ENCODE peak calls at places on chromosomes 6 and 20, in five cellular contexts. W is pancreas, J is dorsolateral prefrontal cortex, Z is sigmoid colon, D is caudate nucleus. A is an unnamed sample.

GRCh38 chr6:42315991-42316378 is 98.3 kb upstream of the MRPS10 start:
- DNase-seq in W (no peak), J (no peak), Z (no peak), D (no peak), A (no peak)

GRCh38 chr6:121319112-121319553 is 15.1 kb downstream of the TBC1D32 start:
- DNase-seq in W (no peak), J (no peak), Z (no peak), D (no peak), A (no peak)

GRCh38 chr6:14784596-14785360 is 461.1 kb upstream of the JARID2 start:
- DNase-seq in W (no peak), J (no peak), Z (no peak), D (no peak), A (no peak)

GRCh38 chr6:46221221-46221793 is 50.5 kb upstream of the ENPP5 start:
- DNase-seq in W (no peak), J (no peak), Z (no peak), D (no peak), A (no peak)

GRCh38 chr6:63504777-63505384 is 67.4 kb upstream of the LOC128125822 start:
- DNase-seq in W (no peak), J (no peak), Z (no peak), D (no peak), A (no peak)

GRCh38 chr20:57435498-57436222 is 44.5 kb downstream of the RBM38 start:
- DNase-seq in W (peak), J (peak), Z (peak), D (peak), A (peak)

GRCh38 chr6:44416103-44416502 is 28.6 kb downstream of the CDC5L start:
- DNase-seq in W (peak), J (no peak), Z (no peak), D (no peak), A (no peak)

GRCh38 chr6:152094992-152095592 is 287.6 kb downstream of the ESR1 start:
- DNase-seq in W (peak), J (no peak), Z (peak), D (no peak), A (no peak)

GRCh38 chr6:149963212-149963461 is 606 bp upstream of the ULBP1 start:
- DNase-seq in W (peak), J (no peak), Z (no peak), D (no peak), A (no peak)

GRCh38 chr6:99177736-99178135 is 171.7 kb downstream of the FAXC start:
- DNase-seq in W (no peak), J (no peak), Z (no peak), D (no peak), A (no peak)

GRCh38 chr20:4443016-4443415 is 278.7 kb upstream of the PRND start:
- DNase-seq in W (no peak), J (no peak), Z (no peak), D (no peak), A (no peak)

GRCh38 chr20:23257848-23258746 is 92.5 kb upstream of the NXT1 start:
- DNase-seq in W (peak), J (no peak), Z (no peak), D (no peak), A (no peak)

GRCh38 chr20:4552075-4552474 is 169.6 kb upstream of the PRND start:
- DNase-seq in W (no peak), J (no peak), Z (no peak), D (no peak), A (no peak)

GRCh38 chr6:162973975-162974374 is 246.2 kb downstream of the PACRG start:
- DNase-seq in W (no peak), J (no peak), Z (no peak), D (no peak), A (no peak)

GRCh38 chr6:25714765-25715164 is 39.8 kb upstream of the SLC17A4 start:
- DNase-seq in W (no peak), J (no peak), Z (no peak), D (no peak), A (no peak)

GRCh38 chr6:108684809-108685329 is 124.2 kb downstream of the FOXO3 start:
- DNase-seq in W (no peak), J (no peak), Z (no peak), D (no peak), A (no peak)

GRCh38 chr6:122200441-122200840 is 199.0 kb upstream of the HSF2 start:
- DNase-seq in W (no peak), J (no peak), Z (no peak), D (no peak), A (no peak)

GRCh38 chr20:52785678-52786077 is 186.5 kb upstream of the TSHZ2 start:
- DNase-seq in W (no peak), J (no peak), Z (no peak), D (no peak), A (no peak)

GRCh38 chr6:16591681-16592549 is 169.3 kb downstream of the ATXN1 start:
- DNase-seq in W (no peak), J (no peak), Z (no peak), D (no peak), A (no peak)

GRCh38 chr6:9494864-9495263 is 920.0 kb downstream of the TFAP2A start:
- DNase-seq in W (no peak), J (no peak), Z (no peak), D (no peak), A (no peak)

GRCh38 chr20:61934716-61935530 is 130.8 kb downstream of the TAF4 start:
- DNase-seq in W (no peak), J (peak), Z (peak), D (no peak), A (no peak)

GRCh38 chr6:127475823-127476176 is 16.6 kb upstream of the KIAA0408 start:
- DNase-seq in W (no peak), J (no peak), Z (no peak), D (no peak), A (no peak)

GRCh38 chr6:90355965-90356364 is 59.3 kb upstream of the BACH2 start:
- DNase-seq in W (no peak), J (no peak), Z (no peak), D (no peak), A (no peak)

GRCh38 chr6:15981956-15982355 is 146.9 kb upstream of the MYLIP start:
- DNase-seq in W (no peak), J (no peak), Z (no peak), D (no peak), A (no peak)

GRCh38 chr20:33034901-33035492 is 3.5 kb downstream of the BPIFB6 start:
- DNase-seq in W (no peak), J (no peak), Z (no peak), D (no peak), A (no peak)

GRCh38 chr6:134520181-134521115 is 202.5 kb upstream of the SGK1 start:
- DNase-seq in W (no peak), J (no peak), Z (no peak), D (no peak), A (no peak)

GRCh38 chr20:2751868-2752630 is 48.4 kb downstream of the CPXM1 start:
- DNase-seq in W (peak), J (no peak), Z (peak), D (no peak), A (no peak)
- H3K27ac ChIP-seq in W (peak), J (no peak), Z (peak), D (no peak), A (no peak)

GRCh38 chr6:48177786-48178185 is 66.8 kb upstream of the PTCHD4 start:
- DNase-seq in W (no peak), J (no peak), Z (no peak), D (no peak), A (no peak)
- H3K27ac ChIP-seq in W (no peak), J (no peak), Z (no peak), D (no peak), A (no peak)

GRCh38 chr6:168619560-168620314 is 178.8 kb downstream of the SMOC2 start:
- DNase-seq in W (no peak), J (no peak), Z (peak), D (no peak), A (no peak)
- H3K27ac ChIP-seq in W (no peak), J (no peak), Z (no peak), D (no peak), A (no peak)

GRCh38 chr20:39851459-39851858 is 837.6 kb downstream of the MAFB start:
- DNase-seq in W (no peak), J (no peak), Z (no peak), D (no peak), A (no peak)

GRCh38 chr20:39850236-39850635 is 838.8 kb downstream of the MAFB start:
- DNase-seq in W (no peak), J (no peak), Z (no peak), D (no peak), A (no peak)

GRCh38 chr20:39849664-39850063 is 839.4 kb downstream of the MAFB start:
- DNase-seq in W (peak), J (peak), Z (peak), D (peak), A (peak)

GRCh38 chr20:39849171-39849570 is 839.9 kb downstream of the MAFB start:
- DNase-seq in W (no peak), J (no peak), Z (no peak), D (no peak), A (no peak)

DNA sequence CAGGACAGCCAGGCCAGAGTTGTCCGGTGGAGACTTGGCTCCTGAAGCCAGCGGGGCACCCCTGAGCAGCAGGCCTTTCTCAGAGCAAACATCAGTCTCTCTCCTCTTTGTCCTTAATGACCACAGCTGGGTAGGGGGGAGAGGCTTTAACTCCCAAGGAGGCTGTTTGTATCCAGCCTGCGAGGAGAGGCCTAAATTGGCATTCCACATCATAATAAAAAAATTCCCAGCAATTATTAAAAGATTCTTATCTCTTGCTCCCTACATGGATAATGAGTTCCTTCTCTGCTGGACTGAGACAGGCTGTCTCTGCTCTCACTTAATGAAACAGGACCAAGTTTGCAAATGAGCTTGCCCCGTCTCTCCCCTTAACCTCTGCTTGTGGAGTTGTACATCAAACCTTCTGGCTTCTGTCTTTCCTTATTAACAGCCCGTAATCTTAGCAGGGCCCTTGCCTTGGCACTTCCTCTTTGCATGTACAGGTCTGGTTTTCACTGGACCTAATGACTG is 838.2 kb downstream of the MAFB start:
- DNase-seq in W (no peak), J (no peak), Z (no peak), D (no peak), A (no peak)
- H3K27ac ChIP-seq in W (no peak), J (no peak), Z (peak), D (no peak), A (no peak)

GRCh38 chr20:46004187-46004586 is 4.5 kb upstream of the MMP9 start:
- DNase-seq in W (no peak), J (no peak), Z (no peak), D (no peak), A (no peak)

GRCh38 chr20:46007671-46008070 is 1.0 kb upstream of the MMP9 start:
- DNase-seq in W (no peak), J (no peak), Z (no peak), D (no peak), A (no peak)

GRCh38 chr20:46004813-46005505 is 3.7 kb upstream of the MMP9 start:
- DNase-seq in W (no peak), J (no peak), Z (peak), D (no peak), A (peak)

GRCh38 chr20:46006031-46006430 is 2.7 kb upstream of the MMP9 start:
- DNase-seq in W (no peak), J (no peak), Z (no peak), D (no peak), A (no peak)

DNA sequence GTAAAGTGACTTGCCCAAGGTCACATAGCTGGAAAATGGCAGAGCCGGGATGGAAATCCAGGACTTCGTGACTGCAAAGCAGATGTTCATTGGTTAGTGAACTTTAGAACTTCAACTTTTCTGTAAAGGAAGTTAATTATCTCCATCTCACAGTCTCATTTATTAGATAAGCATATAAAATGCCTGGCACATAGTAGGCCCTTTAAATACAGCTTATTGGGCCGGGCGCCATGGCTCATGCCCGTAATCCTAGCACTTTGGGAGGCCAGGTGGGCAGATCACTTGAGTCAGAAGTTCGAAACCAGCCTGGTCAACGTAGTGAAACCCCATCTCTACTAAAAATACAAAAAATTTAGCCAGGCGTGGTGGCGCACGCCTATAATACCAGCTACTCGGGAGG is 1.7 kb upstream of the MMP9 start:
- DNase-seq in W (no peak), J (no peak), Z (no peak), D (no peak), A (no peak)
- H3K27ac ChIP-seq in W (no peak), J (no peak), Z (no peak), D (no peak), A (no peak)

GRCh38 chr6:7200598-7201443 is 93.1 kb downstream of the RREB1 start:
- DNase-seq in W (peak), J (no peak), Z (no peak), D (no peak), A (no peak)
- H3K27ac ChIP-seq in W (peak), J (no peak), Z (peak), D (no peak), A (no peak)

DNA sequence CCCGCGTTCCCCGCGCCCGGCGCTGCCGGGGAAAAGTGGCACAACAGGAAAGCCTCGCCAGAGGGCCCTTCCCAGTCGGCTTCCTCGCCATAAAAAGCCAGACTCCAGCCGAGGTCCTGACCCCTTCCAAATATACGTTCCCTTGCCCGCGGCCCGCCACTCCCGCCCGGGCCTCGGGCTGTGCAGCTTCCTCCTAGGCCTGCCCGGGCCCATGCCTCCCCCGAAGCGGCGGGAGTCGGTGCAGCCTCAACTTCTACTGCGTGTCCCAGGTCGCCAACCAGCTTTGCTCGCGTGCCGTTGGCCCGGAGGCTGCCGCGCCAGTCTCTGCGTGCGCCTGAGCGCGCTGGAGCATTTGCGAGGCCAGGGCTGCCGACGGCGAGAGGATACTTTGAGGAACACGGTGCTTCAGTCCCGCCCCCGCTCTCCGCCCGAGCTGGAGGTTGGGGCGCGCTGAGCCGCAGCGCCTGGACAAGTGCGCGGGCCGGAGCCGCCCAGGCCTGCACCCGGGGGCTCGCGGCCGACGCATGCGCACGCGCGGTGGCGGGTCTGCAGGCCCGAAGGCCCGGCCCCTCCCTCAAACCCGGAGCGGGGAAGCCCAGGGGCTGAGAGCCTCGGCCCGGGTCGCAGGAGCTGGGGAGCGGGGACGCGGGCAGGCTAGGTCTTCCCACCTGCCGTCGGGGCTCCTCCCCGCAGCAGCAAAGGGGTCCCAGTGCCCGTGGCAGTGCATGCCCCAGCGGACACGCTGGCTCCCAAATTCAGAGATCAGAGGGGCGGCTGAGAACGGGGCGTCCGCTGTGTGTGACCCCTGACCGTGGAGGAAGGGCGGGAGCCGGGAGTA is 10.2 kb downstream of the FOXC1 start:
- DNase-seq in W (no peak), J (peak), Z (peak), D (no peak), A (no peak)
- H3K27ac ChIP-seq in W (no peak), J (peak), Z (no peak), D (peak), A (peak)

GRCh38 chr20:43186312-43186711 is 3.4 kb downstream of the PTPRT start:
- DNase-seq in W (no peak), J (no peak), Z (no peak), D (no peak), A (no peak)

GRCh38 chr20:43185901-43186300 is 3.8 kb downstream of the PTPRT start:
- DNase-seq in W (no peak), J (no peak), Z (no peak), D (no peak), A (no peak)

GRCh38 chr20:43188861-43189613 is 669 bp downstream of the PTPRT start:
- DNase-seq in W (no peak), J (no peak), Z (no peak), D (no peak), A (no peak)

GRCh38 chr20:43188234-43188653 is 1.5 kb downstream of the PTPRT start:
- DNase-seq in W (no peak), J (no peak), Z (no peak), D (no peak), A (no peak)

GRCh38 chr20:43187476-43188233 is 2.1 kb downstream of the PTPRT start:
- DNase-seq in W (peak), J (peak), Z (peak), D (peak), A (peak)
- H3K27ac ChIP-seq in W (no peak), J (peak), Z (no peak), D (no peak), A (no peak)

DNA sequence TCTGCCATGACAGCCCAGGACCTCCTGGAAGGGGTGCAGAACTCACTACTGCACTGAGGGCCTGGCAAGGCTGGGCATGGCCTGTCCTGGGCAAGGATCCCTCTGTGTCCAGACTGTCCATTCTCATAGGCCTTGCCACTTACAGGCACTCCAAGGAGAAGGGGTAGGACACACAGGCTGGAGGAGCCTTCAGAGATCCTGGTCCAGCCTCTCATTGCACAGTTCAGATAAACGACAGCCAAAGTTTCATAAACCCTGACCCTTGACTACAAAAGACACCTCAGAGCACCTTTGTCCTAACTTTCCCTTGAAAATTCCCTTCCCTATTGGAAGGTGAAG is 19.6 kb downstream of the TGM3 start:
- DNase-seq in W (no peak), J (no peak), Z (no peak), D (no peak), A (no peak)
- H3K27ac ChIP-seq in W (no peak), J (no peak), Z (no peak), D (no peak), A (no peak)